ENCODE peak calls at places on chromosomes 7 and 10, in five cellular contexts. O is GM23338, B is IMR-90, M is left ventricle myocardium inferior, T is HCT116. D is an unnamed sample.

GRCh38 chr7:158541330-158542010 is 46.2 kb downstream of the PTPRN2 start:
- DNase-seq in T (no peak), O (no peak), M (no peak), B (no peak), D (no peak)

GRCh38 chr7:6167004-6167551 is 105.3 kb downstream of the CYTH3 start:
- DNase-seq in T (no peak), O (no peak), M (peak; percentile 62), B (no peak), D (peak; percentile 30)

GRCh38 chr7:27952393-27953290 is 212.7 kb downstream of the TAX1BP1 start:
- DNase-seq in M (no peak), T (no peak), B (peak; percentile 57), O (no peak), D (no peak)

GRCh38 chr10:56082169-56082568 is 278.9 kb downstream of the ZWINT start:
- DNase-seq in O (no peak), T (no peak), B (no peak), M (no peak), D (no peak)

GRCh38 chr7:71266912-71267311 is 135.0 kb downstream of the GALNT17 start:
- DNase-seq in O (peak; percentile 25), T (no peak), B (no peak), M (no peak), D (no peak)

GRCh38 chr7:100220833-100221718 is 1.3 kb downstream of the PVRIG start:
- DNase-seq in B (no peak), M (no peak), O (no peak), T (no peak), D (no peak)

GRCh38 chr7:112112822-112113255 is 93.4 kb downstream of the DOCK4 start:
- DNase-seq in O (no peak), T (no peak), M (no peak), B (peak; percentile 54), D (peak; percentile 86)

GRCh38 chr7:101436226-101436745 is 73.6 kb downstream of the COL26A1 start:
- DNase-seq in O (no peak), B (no peak), M (no peak), T (no peak), D (no peak)

GRCh38 chr7:158827411-158828342 is 1.6 kb downstream of the ESYT2 start:
- DNase-seq in B (peak; percentile 40), M (no peak), T (no peak), O (no peak), D (no peak)

GRCh38 chr10:33249659-33250058 is 84.8 kb downstream of the NRP1 start:
- DNase-seq in O (no peak), B (no peak), T (no peak), M (no peak), D (no peak)

GRCh38 chr10:118871244-118871865 is 116.6 kb upstream of the CACUL1 start:
- DNase-seq in O (no peak), B (no peak), T (no peak), M (no peak), D (no peak)

GRCh38 chr10:44417761-44418160 is 32.9 kb upstream of the CXCL12 start:
- DNase-seq in O (no peak), M (no peak), B (no peak), T (no peak), D (no peak)

GRCh38 chr7:140640060-140640611 is 477 bp downstream of the DENND2A start:
- DNase-seq in M (peak; percentile 60), B (peak; percentile 50), T (no peak), O (peak; percentile 74), D (peak; percentile 71)

GRCh38 chr10:27601519-27601918 is 97.4 kb downstream of the RAB18 start:
- DNase-seq in M (no peak), T (no peak), O (no peak), B (peak; percentile 4), D (peak; percentile 6)

GRCh38 chr7:158531661-158532060 is 56.0 kb downstream of the PTPRN2 start:
- DNase-seq in B (no peak), T (no peak), M (no peak), O (no peak), D (no peak)

GRCh38 chr7:94374231-94374630 is 20.5 kb upstream of the COL1A2 start:
- DNase-seq in B (peak; percentile 93), T (no peak), M (peak; percentile 79), O (peak; percentile 55), D (peak; percentile 96)

GRCh38 chr10:480928-481551 is 208.4 kb downstream of the DIP2C start:
- DNase-seq in M (no peak), T (no peak), B (peak; percentile 57), O (no peak), D (peak; percentile 56)

GRCh38 chr10:69632516-69633199 is 2.6 kb downstream of the FAM241B start:
- DNase-seq in O (no peak), M (no peak), T (no peak), B (no peak), D (no peak)

GRCh38 chr10:107244122-107244521 is 79.6 kb upstream of the SORCS1 start:
- DNase-seq in B (no peak), T (no peak), M (no peak), O (no peak), D (no peak)

GRCh38 chr10:48613015-48613414 is 8.1 kb upstream of the ARHGAP22 start:
- DNase-seq in O (no peak), M (no peak), B (peak; percentile 20), T (no peak), D (no peak)

DNA sequence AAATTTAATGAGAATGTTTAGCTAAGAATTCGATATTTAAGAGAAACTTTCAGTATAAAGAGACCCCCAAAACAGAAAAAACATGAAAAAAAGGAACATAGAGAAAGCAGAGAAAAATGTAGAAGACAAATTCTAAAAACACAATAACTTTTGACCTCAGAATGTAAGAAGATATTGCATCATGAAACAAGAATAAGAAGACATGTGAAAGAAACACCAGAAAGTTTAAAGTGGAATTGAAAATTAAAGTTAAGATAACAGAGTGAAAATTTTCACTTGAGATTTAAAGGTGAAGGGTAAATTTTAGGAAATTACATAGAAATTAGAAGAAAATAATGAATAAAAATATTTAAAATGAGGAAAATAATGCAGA is 78.2 kb upstream of the FAM3C start:
- DNase-seq in O (no peak), B (no peak), M (no peak), T (no peak), D (no peak)
- H3K27ac ChIP-seq in O (no peak overlapping the region), B (no peak overlapping the region), M (no peak overlapping the region), T (no peak overlapping the region), D (no peak overlapping the region)

DNA sequence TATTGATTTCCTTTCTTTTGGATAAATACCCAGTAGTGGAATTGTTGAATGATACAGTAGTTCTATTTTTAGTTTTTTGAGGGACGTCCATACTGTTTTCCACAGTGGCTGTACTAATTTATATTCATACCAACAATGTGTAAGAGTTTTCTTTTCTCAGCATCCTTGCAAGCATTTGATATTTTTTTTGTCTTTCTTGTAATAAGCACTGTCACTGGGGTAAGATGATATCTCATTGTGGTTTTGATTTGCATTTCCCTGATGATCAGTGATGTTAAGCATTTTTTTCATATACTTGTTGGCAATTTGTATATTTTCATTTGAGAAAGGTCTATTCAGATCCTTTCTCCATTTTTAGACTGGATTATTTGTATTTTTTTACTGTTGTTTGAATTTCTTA is 308.7 kb downstream of the PTEN start:
- DNase-seq in O (no peak), B (no peak), M (no peak), T (no peak), D (no peak)
- H3K4me1 ChIP-seq in O (no peaks in the 10 kb centered on the region), B (no peaks in the 10 kb centered on the region), M (peaks cover 3% of the 10 kb centered on the region), T (no peaks in the 10 kb centered on the region), D (peaks cover 5% of the 10 kb centered on the region)

GRCh38 chr10:124737708-124738107 is 6.5 kb downstream of the FAM53B start:
- DNase-seq in O (no peak), T (no peak), M (no peak), B (no peak), D (no peak)

GRCh38 chr10:124735491-124736286 is 8.5 kb downstream of the FAM53B start:
- DNase-seq in O (no peak), T (no peak), M (no peak), B (no peak), D (no peak)

GRCh38 chr10:124738441-124738840 is 5.7 kb downstream of the FAM53B start:
- DNase-seq in O (no peak), T (no peak), M (no peak), B (no peak), D (no peak)

GRCh38 chr10:124737221-124737620 is 7.0 kb downstream of the FAM53B start:
- DNase-seq in O (no peak), M (no peak), T (no peak), B (no peak), D (no peak)

DNA sequence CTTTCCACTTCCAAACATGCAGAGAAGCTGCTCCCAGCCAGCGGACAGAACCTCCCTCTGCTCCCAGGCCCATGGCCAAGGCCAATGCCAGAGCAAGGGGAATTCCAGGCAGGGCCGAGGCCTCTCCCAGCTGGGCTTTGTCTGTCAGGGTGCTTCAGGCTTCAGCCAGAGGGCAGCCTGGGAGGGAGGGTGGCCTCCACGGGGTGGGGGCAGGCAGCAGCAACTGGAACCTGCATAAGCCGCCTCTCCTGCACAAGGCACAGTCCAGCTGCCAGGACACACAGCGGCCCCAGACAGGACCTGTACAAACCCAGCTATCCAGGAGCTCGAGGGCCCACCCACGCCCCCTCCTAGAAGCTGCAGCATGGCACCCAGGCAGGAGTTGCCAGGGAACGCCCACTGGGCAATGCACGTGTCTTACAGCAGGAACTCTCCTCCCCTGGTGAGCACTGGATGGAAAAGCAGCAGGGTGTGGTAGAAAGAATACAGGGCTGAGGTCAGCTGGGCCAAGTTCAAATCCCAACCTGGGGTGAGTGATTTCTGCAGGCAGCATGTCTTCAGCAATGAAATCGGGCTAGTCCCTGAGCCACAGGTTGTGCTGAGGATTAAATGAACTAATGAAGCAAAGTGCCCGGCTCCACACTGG is 7.6 kb downstream of the FAM53B start:
- DNase-seq in O (no peak), M (peak; percentile 88), B (peak; percentile 82), T (no peak), D (peak; percentile 62)
- H3K27ac ChIP-seq in O (no peak overlapping the region), M (peak overlapping the region; percentile 93), B (no peak overlapping the region), T (peak overlapping the region; percentile 4), D (peak overlapping the region; percentile 67)

GRCh38 chr7:130908345-130909160 is 174.5 kb upstream of the KLF14 start:
- DNase-seq in T (no peak), M (no peak), O (no peak), B (peak; percentile 49), D (no peak)
- H3K4me1 ChIP-seq in T (peaks cover 89% of the 10 kb centered on the region), M (peaks cover 72% of the 10 kb centered on the region), O (peaks cover 47% of the 10 kb centered on the region), B (peaks cover 21% of the 10 kb centered on the region), D (no peaks in the 10 kb centered on the region)

GRCh38 chr10:103638948-103639347 is 145.4 kb downstream of the NEURL1 start:
- DNase-seq in O (no peak), B (peak; percentile 38), T (no peak), M (no peak), D (peak; percentile 37)
- H3K27ac ChIP-seq in O (no peak overlapping the region), B (no peak overlapping the region), T (no peak overlapping the region), M (peak overlapping the region; percentile 86), D (no peak overlapping the region)

GRCh38 chr10:95391164-95391563 is 100.4 kb upstream of the PDLIM1 start:
- DNase-seq in M (no peak), T (no peak), B (no peak), O (no peak), D (no peak)
- H3K4me1 ChIP-seq in M (peaks cover 100% of the 10 kb centered on the region), T (peaks cover 4% of the 10 kb centered on the region), B (no peaks in the 10 kb centered on the region), O (no peaks in the 10 kb centered on the region), D (no peaks in the 10 kb centered on the region)

DNA sequence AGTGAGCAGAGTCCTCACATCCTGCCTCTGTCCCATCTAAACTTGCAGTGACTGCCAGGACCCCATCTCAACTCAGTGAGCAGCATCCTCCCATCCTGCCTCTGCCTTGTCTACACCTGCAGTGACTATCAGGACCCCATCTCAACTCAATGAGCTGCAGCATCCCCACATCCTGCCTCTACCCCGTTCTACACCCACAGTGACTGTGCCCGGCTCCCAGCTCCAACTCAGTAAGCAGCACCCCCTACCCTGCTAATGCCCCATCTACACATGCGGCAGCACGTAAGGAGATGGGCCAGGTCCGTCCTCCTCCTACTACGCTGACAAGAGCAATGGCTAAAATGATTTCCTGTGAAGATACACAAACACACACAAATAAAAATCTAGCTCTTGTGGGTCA is 65.5 kb downstream of the TNS3 start:
- DNase-seq in O (no peak), M (no peak), B (no peak), T (no peak), D (no peak)
- H3K27ac ChIP-seq in O (no peak overlapping the region), M (no peak overlapping the region), B (no peak overlapping the region), T (no peak overlapping the region), D (no peak overlapping the region)

D was measured in cardiac muscle cell.